ENCODE peak calls at places on chromosome 9, in seven cellular contexts. H, Y, A, X, R, U and P are unnamed samples.

GRCh38 chr9:84207443-84208032 is 133.0 kb downstream of the SLC28A3 start:
- DNase-seq in H (no peak), R (no peak), U (no peak), A (no peak), X (no peak), Y (no peak), P (no peak)

GRCh38 chr9:16601991-16602390 is 268.5 kb downstream of the BNC2 start:
- DNase-seq in Y (no peak), U (no peak), X (no peak), R (no peak), A (no peak), H (no peak), P (no peak)

GRCh38 chr9:137008312-137008711 is 11.9 kb upstream of the CLIC3 start:
- DNase-seq in X (no peak), R (no peak), H (no peak), Y (no peak), A (no peak), U (no peak), P (no peak)

GRCh38 chr9:35944173-35944572 is 13.8 kb downstream of the OR2S2 start:
- DNase-seq in A (no peak), U (no peak), X (no peak), Y (no peak), R (no peak), H (no peak), P (no peak)

GRCh38 chr9:111807197-111807596 is 12.5 kb upstream of the SHOC1 start:
- DNase-seq in X (no peak), A (no peak), R (no peak), H (no peak), U (no peak), Y (no peak), P (no peak)

GRCh38 chr9:81526587-81526986 is 162.8 kb downstream of the TLE1 start:
- DNase-seq in U (no peak), A (no peak), X (peak), R (no peak), H (no peak), Y (no peak), P (no peak)

GRCh38 chr9:92590386-92590785 is 54.6 kb upstream of the ECM2 start:
- DNase-seq in H (no peak), R (no peak), Y (no peak), A (no peak), X (peak), U (peak), P (no peak)

GRCh38 chr9:110125763-110126351 is 82.1 kb downstream of the C9orf152 start:
- DNase-seq in A (no peak), X (no peak), Y (no peak), H (no peak), R (no peak), U (no peak), P (no peak)

GRCh38 chr9:118595719-118596305 is 773.4 kb downstream of the BRINP1 start:
- DNase-seq in R (peak), Y (no peak), X (peak), U (no peak), A (peak), H (peak), P (peak)

GRCh38 chr9:135098400-135099105 is 11.1 kb downstream of the OLFM1 start:
- DNase-seq in U (no peak), Y (no peak), X (peak), A (peak), H (peak), R (peak), P (peak)

GRCh38 chr9:35828716-35829083 is at the start of gene FAM221B:
- DNase-seq in X (no peak), U (no peak), A (peak), R (peak), H (peak), Y (peak), P (peak)

GRCh38 chr9:116365056-116365471 is 211.5 kb downstream of the PAPPA start:
- DNase-seq in Y (no peak), U (peak), X (peak), H (peak), R (no peak), A (no peak), P (no peak)

GRCh38 chr9:125541840-125542243 is 165.2 kb downstream of the MAPKAP1 start:
- DNase-seq in R (no peak), A (no peak), H (no peak), U (no peak), Y (no peak), X (no peak), P (no peak)

GRCh38 chr9:94639045-94639995 is at the start of gene FBP1:
- DNase-seq in U (peak), H (no peak), A (peak), Y (peak), X (no peak), R (peak), P (peak)

GRCh38 chr9:122261469-122261881 is 3.2 kb downstream of the RBM18 start:
- DNase-seq in X (peak), R (no peak), Y (no peak), U (peak), A (no peak), H (no peak), P (no peak)

GRCh38 chr9:126719677-126720435 is 85.0 kb upstream of the ZBTB43 start:
- DNase-seq in R (peak), Y (peak), A (peak), H (no peak), U (peak), X (peak), P (peak)

GRCh38 chr9:104779946-104780539 is 16.1 kb downstream of the NIPSNAP3B start:
- DNase-seq in H (no peak), A (no peak), U (no peak), Y (no peak), X (no peak), R (no peak), P (no peak)

GRCh38 chr9:84711936-84712335 is 42.4 kb downstream of the NTRK2 start:
- DNase-seq in H (no peak), X (peak), U (peak), R (no peak), Y (no peak), A (no peak), P (no peak)

GRCh38 chr9:33418090-33418489 is 15.7 kb upstream of the AQP7 start:
- DNase-seq in Y (no peak), A (no peak), X (no peak), H (no peak), R (no peak), U (no peak), P (no peak)

GRCh38 chr9:33287087-33287490 is 3.2 kb upstream of the NFX1 start:
- DNase-seq in Y (no peak), X (peak), H (peak), A (peak), R (peak), U (no peak), P (no peak)

GRCh38 chr9:6938447-6938846 is 180.7 kb downstream of the KDM4C start:
- DNase-seq in H (no peak), X (peak), Y (no peak), R (no peak), A (no peak), U (no peak), P (no peak)